ENCODE peak calls at places on chromosome 17, in seven cellular contexts. L is bronchial epithelial cell, J is progenitor cell of endocrine pancreas, P is NCI-H1436, E is NCI-H2029, W is iPS-NIHi11, T is DMS153. V is an unnamed sample.

GRCh38 chr17:81973432-81973831 is 4.0 kb upstream of the ASPSCR1 start:
- DNase-seq in T (no peak), L (no peak), W (no peak), E (no peak), J (no peak), P (no peak), V (no peak)

GRCh38 chr17:77098884-77099545 is 41.8 kb upstream of the SEC14L1 start:
- DNase-seq in T (no peak), W (no peak), J (no peak), P (no peak), L (peak), E (no peak), V (no peak)

GRCh38 chr17:17491546-17491988 is 4.6 kb downstream of the RASD1 start:
- DNase-seq in P (no peak), L (no peak), J (peak), W (no peak), T (no peak), E (no peak), V (no peak)

GRCh38 chr17:45132569-45133463 is 501 bp upstream of the PLCD3 start:
- DNase-seq in J (peak), L (peak), P (peak), E (peak), W (peak), T (peak), V (no peak)

GRCh38 chr17:29292071-29292991 is 1.6 kb downstream of the NUFIP2 start:
- DNase-seq in W (peak), L (peak), T (no peak), J (peak), P (peak), E (no peak), V (no peak)

GRCh38 chr17:10099051-10099571 is 99.3 kb downstream of the GAS7 start:
- DNase-seq in P (no peak), E (no peak), L (peak), J (no peak), W (no peak), T (no peak), V (no peak)

GRCh38 chr17:45293413-45294211 is 23.2 kb downstream of the MAP3K14 start:
- DNase-seq in P (no peak), T (no peak), L (peak), J (no peak), W (no peak), E (no peak), V (peak)

GRCh38 chr17:6421700-6422604 is 13.0 kb downstream of the AIPL1 start:
- DNase-seq in L (peak), J (peak), E (peak), P (peak), W (peak), T (peak), V (peak)

GRCh38 chr17:1645207-1646171 is at the start of gene SCARF1:
- DNase-seq in T (no peak), E (no peak), J (no peak), W (no peak), L (no peak), P (no peak), V (no peak)

GRCh38 chr17:59038734-59039133 is 67.9 kb downstream of the TRIM37 start:
- DNase-seq in J (no peak), L (no peak), W (no peak), E (no peak), P (no peak), T (no peak), V (no peak)

GRCh38 chr17:38464723-38465419 is 36.6 kb downstream of the ARHGAP23 start:
- DNase-seq in E (no peak), L (peak), W (peak), T (no peak), J (no peak), P (peak), V (no peak)

GRCh38 chr17:900336-900735 is 79.2 kb downstream of the NXN start:
- DNase-seq in E (no peak), L (no peak), T (no peak), P (no peak), W (no peak), J (no peak), V (no peak)

GRCh38 chr17:10758062-10758461 is 28.2 kb upstream of the TMEM220 start:
- DNase-seq in E (no peak), P (no peak), T (no peak), W (no peak), L (no peak), J (no peak), V (no peak)

GRCh38 chr17:16521070-16521727 is 29.2 kb upstream of the LRRC75A start:
- DNase-seq in E (peak), L (peak), P (peak), W (peak), J (peak), T (peak), V (peak)

GRCh38 chr17:43732961-43733360 is 25.6 kb downstream of the SOST start:
- DNase-seq in W (no peak), T (no peak), P (no peak), L (peak), J (no peak), E (no peak), V (no peak)

GRCh38 chr17:17972126-17972951 is at the start of the genes DRC3 and TOM1L2:
- DNase-seq in L (peak), J (peak), T (peak), W (peak), E (peak), P (peak), V (peak)

GRCh38 chr17:41367426-41368075 is 2.1 kb downstream of the KRT33B start:
- DNase-seq in W (no peak), T (no peak), L (peak), J (no peak), P (no peak), E (no peak), V (no peak)

GRCh38 chr17:58335061-58335731 is 6.6 kb upstream of the TSPOAP1 start:
- DNase-seq in L (no peak), T (no peak), J (no peak), P (no peak), W (no peak), E (no peak), V (no peak)

GRCh38 chr17:48915459-48916282 is 7.5 kb downstream of the UBE2Z start:
- DNase-seq in J (no peak), P (no peak), T (no peak), W (no peak), L (peak), E (no peak), V (no peak)

GRCh38 chr17:65515959-65516948 is 45.2 kb downstream of the AXIN2 start:
- DNase-seq in T (no peak), L (no peak), J (no peak), E (no peak), P (peak), W (peak), V (no peak)

GRCh38 chr17:17675925-17676534 is 5.2 kb upstream of the RAI1 start:
- DNase-seq in W (peak), P (no peak), T (no peak), L (peak), J (no peak), E (peak), V (no peak)

GRCh38 chr17:81713556-81714411 is 1.7 kb downstream of the SLC25A10 start:
- DNase-seq in T (no peak), E (no peak), L (no peak), P (no peak), W (no peak), J (no peak), V (no peak)

GRCh38 chr17:4162366-4162765 is 19.4 kb downstream of the CYB5D2 start:
- DNase-seq in T (no peak), J (no peak), L (no peak), P (no peak), W (no peak), E (no peak), V (no peak)

GRCh38 chr17:79702071-79702470 is 28.7 kb upstream of the ENPP7 start:
- DNase-seq in L (no peak), J (no peak), E (no peak), P (no peak), W (peak), T (no peak), V (no peak)

GRCh38 chr17:64126918-64127317 is 3.0 kb downstream of the ERN1 start:
- DNase-seq in J (no peak), T (no peak), L (peak), P (no peak), W (no peak), E (no peak), V (no peak)

V was measured in glomerular endothelial cell.